ENCODE peak calls at places on chromosomes 6 and 20, in six cellular contexts. A, G, E, I, Y and F are unnamed samples.

GRCh38 chr6:3542032-3542640 is 85.3 kb upstream of the SLC22A23 start:
- DNase-seq in A (no peak), G (no peak), E (no peak), I (peak; percentile 49), Y (no peak), F (no peak)

GRCh38 chr20:3727333-3728035 is 5.0 kb upstream of the HSPA12B start:
- DNase-seq in A (no peak), G (peak; percentile 57), E (no peak), I (peak; percentile 42), Y (peak; percentile 72), F (no peak)

GRCh38 chr6:155195903-155196302 is 67.9 kb upstream of the CLDN20 start:
- DNase-seq in A (no peak), G (no peak), E (no peak), I (no peak), Y (no peak), F (no peak)

GRCh38 chr6:7230327-7230691 is 82.7 kb downstream of the SSR1 start:
- DNase-seq in A (no peak), G (no peak), E (no peak), I (no peak), Y (no peak), F (no peak)

GRCh38 chr6:81166770-81167169 is 585.7 kb downstream of the TENT5A start:
- DNase-seq in A (no peak), G (no peak), E (no peak), I (no peak), Y (no peak), F (no peak)

GRCh38 chr6:130054725-130055124 is 36.3 kb downstream of the L3MBTL3 start:
- DNase-seq in A (no peak), G (no peak), E (no peak), I (no peak), Y (no peak), F (no peak)

GRCh38 chr20:6473197-6473596 is 294.3 kb upstream of the BMP2 start:
- DNase-seq in A (no peak), G (no peak), E (no peak), I (peak; percentile 90), Y (no peak), F (no peak)

GRCh38 chr6:57256541-57256940 is 34.4 kb upstream of the RAB23 start:
- DNase-seq in A (no peak), G (no peak), E (no peak), I (no peak), Y (no peak), F (no peak)

GRCh38 chr6:115415378-115415777 is 645.3 kb downstream of the FRK start:
- DNase-seq in A (no peak), G (no peak), E (no peak), I (no peak), Y (no peak), F (no peak)

GRCh38 chr6:125554456-125554855 is 195.0 kb upstream of the HEY2 start:
- DNase-seq in A (no peak), G (no peak), E (no peak), I (no peak), Y (no peak), F (no peak)

GRCh38 chr6:112148103-112148502 is 60.7 kb downstream of the FAM229B start:
- DNase-seq in A (no peak), G (no peak), E (no peak), I (no peak), Y (no peak), F (no peak)
- H3K36me3 ChIP-seq in A (no peaks in the 10 kb centered on the region), G (peaks cover 56% of the 10 kb centered on the region), E (no peaks in the 10 kb centered on the region), I (no peaks in the 10 kb centered on the region), Y (no peaks in the 10 kb centered on the region), F (no peaks in the 10 kb centered on the region)

DNA sequence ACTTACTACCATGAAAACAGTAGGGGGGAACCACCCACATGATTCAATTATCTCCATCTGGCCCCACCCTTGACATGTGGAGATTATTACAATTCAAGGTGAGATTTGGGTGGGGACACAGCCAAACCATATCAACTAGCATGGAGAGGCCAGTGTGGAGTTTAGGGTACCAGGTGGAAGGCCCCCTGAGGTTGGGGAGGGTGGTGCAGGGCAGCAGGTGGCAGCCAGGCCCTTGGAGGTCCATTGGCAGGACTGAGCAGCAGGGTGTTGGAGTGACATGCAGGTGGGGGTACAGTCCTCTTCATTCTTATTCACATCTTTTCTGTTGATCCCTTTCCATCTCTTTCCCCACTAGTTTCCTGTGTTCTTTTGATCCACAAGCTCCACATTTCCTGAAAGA is 42.9 kb downstream of the PHACTR3 start:
- DNase-seq in A (no peak), G (no peak), E (no peak), I (no peak), Y (no peak), F (no peak)
- H3K9me3 ChIP-seq in A (no peaks in the 10 kb centered on the region), G (no peaks in the 10 kb centered on the region), E (no peaks in the 10 kb centered on the region), I (no peaks in the 10 kb centered on the region), Y (no peaks in the 10 kb centered on the region), F (no peaks in the 10 kb centered on the region)

GRCh38 chr6:28235912-28236452 is 10.9 kb downstream of the ZSCAN9 start:
- DNase-seq in A (no peak), G (no peak), E (no peak), I (no peak), Y (no peak), F (no peak)

GRCh38 chr6:28232785-28233184 is 7.7 kb downstream of the ZSCAN9 start:
- DNase-seq in A (no peak), G (no peak), E (no peak), I (no peak), Y (no peak), F (no peak)
- H3K36me3 ChIP-seq in A (no peaks in the 10 kb centered on the region), G (peaks cover 70% of the 10 kb centered on the region), E (no peaks in the 10 kb centered on the region), I (peaks cover 40% of the 10 kb centered on the region), Y (no peaks in the 10 kb centered on the region), F (peaks cover 43% of the 10 kb centered on the region)

GRCh38 chr20:36548006-36548315 is 6.6 kb downstream of the MYL9 start:
- DNase-seq in A (no peak), G (no peak), E (no peak), I (no peak), Y (no peak), F (peak; percentile 46)
- H3K9me3 ChIP-seq in A (no peaks in the 10 kb centered on the region), G (no peaks in the 10 kb centered on the region), E (no peaks in the 10 kb centered on the region), I (no peaks in the 10 kb centered on the region), Y (no peaks in the 10 kb centered on the region), F (no peaks in the 10 kb centered on the region)